ENCODE peak calls at places on chromosomes 5 and 9, in five cellular contexts. One of them, this sample, is unnamed.

GRCh38 chr5:14399054-14399657 is 182.4 kb upstream of the OTULINL start:
- DNase-seq in ovary: no peak
- DNase-seq in esophagus squamous epithelium: no peak
- DNase-seq in GM23248: peak; percentile 82
- DNase-seq in spleen: no peak
- DNase-seq in this sample: no peak

GRCh38 chr9:79023134-79023577 is 548.6 kb upstream of the TLE4 start:
- DNase-seq in ovary: no peak
- DNase-seq in esophagus squamous epithelium: no peak
- DNase-seq in GM23248: peak; percentile 84
- DNase-seq in spleen: no peak
- DNase-seq in this sample: no peak

GRCh38 chr5:129771058-129771838 is 23.4 kb downstream of the MINAR2 start:
- DNase-seq in ovary: no peak
- DNase-seq in esophagus squamous epithelium: no peak
- DNase-seq in GM23248: peak; percentile 68
- DNase-seq in spleen: no peak
- DNase-seq in this sample: peak; percentile 76

GRCh38 chr5:69414885-69415583 is at the start of gene MARVELD2:
- DNase-seq in ovary: peak; percentile 21
- DNase-seq in esophagus squamous epithelium: no peak
- DNase-seq in GM23248: peak; percentile 77
- DNase-seq in spleen: peak; percentile 90
- DNase-seq in this sample: peak; percentile 94

GRCh38 chr5:2776338-2777302 is 25.1 kb upstream of the IRX2 start:
- DNase-seq in ovary: no peak
- DNase-seq in esophagus squamous epithelium: no peak
- DNase-seq in GM23248: no peak
- DNase-seq in spleen: no peak
- DNase-seq in this sample: no peak

GRCh38 chr9:114078021-114078780 is at the start of gene AMBP:
- DNase-seq in ovary: no peak
- DNase-seq in esophagus squamous epithelium: no peak
- DNase-seq in GM23248: no peak
- DNase-seq in spleen: peak; percentile 61
- DNase-seq in this sample: peak; percentile 71

GRCh38 chr9:97480749-97481148 is 20.7 kb upstream of the TMOD1 start:
- DNase-seq in ovary: no peak
- DNase-seq in esophagus squamous epithelium: no peak
- DNase-seq in GM23248: no peak
- DNase-seq in spleen: no peak
- DNase-seq in this sample: no peak

GRCh38 chr9:134171316-134172197 is 7.2 kb upstream of the RNU6ATAC start:
- DNase-seq in ovary: peak; percentile 87
- DNase-seq in esophagus squamous epithelium: no peak
- DNase-seq in GM23248: peak; percentile 87
- DNase-seq in spleen: peak; percentile 65
- DNase-seq in this sample: no peak

GRCh38 chr9:104869801-104870200 is 58.2 kb downstream of the ABCA1 start:
- DNase-seq in ovary: no peak
- DNase-seq in esophagus squamous epithelium: no peak
- DNase-seq in GM23248: peak; percentile 46
- DNase-seq in spleen: no peak
- DNase-seq in this sample: no peak

GRCh38 chr5:35815089-35815936 is 41.4 kb upstream of the IL7R start:
- DNase-seq in ovary: no peak
- DNase-seq in esophagus squamous epithelium: no peak
- DNase-seq in GM23248: peak; percentile 50
- DNase-seq in spleen: no peak
- DNase-seq in this sample: no peak

GRCh38 chr9:68970150-68970549 is 43.8 kb downstream of the PRKACG start:
- DNase-seq in ovary: no peak
- DNase-seq in esophagus squamous epithelium: no peak
- DNase-seq in GM23248: no peak
- DNase-seq in spleen: no peak
- DNase-seq in this sample: no peak

GRCh38 chr5:88389248-88390006 is 120.8 kb upstream of the TMEM161B start:
- DNase-seq in ovary: no peak
- DNase-seq in esophagus squamous epithelium: no peak
- DNase-seq in GM23248: no peak
- DNase-seq in spleen: no peak
- DNase-seq in this sample: no peak

GRCh38 chr5:60586307-60586901 is 113.6 kb downstream of the DEPDC1B start:
- DNase-seq in ovary: no peak
- DNase-seq in esophagus squamous epithelium: no peak
- DNase-seq in GM23248: peak; percentile 27
- DNase-seq in spleen: no peak
- DNase-seq in this sample: peak; percentile 4

GRCh38 chr9:104927912-104928740 is at the start of gene ABCA1:
- DNase-seq in ovary: peak; percentile 92
- DNase-seq in esophagus squamous epithelium: peak; percentile 78
- DNase-seq in GM23248: peak; percentile 84
- DNase-seq in spleen: peak; percentile 96
- DNase-seq in this sample: peak; percentile 91

GRCh38 chr9:87122947-87123685 is 175.8 kb upstream of the GAS1 start:
- DNase-seq in ovary: no peak
- DNase-seq in esophagus squamous epithelium: no peak
- DNase-seq in GM23248: peak; percentile 88
- DNase-seq in spleen: no peak
- DNase-seq in this sample: no peak

GRCh38 chr5:137486707-137487106 is 12.4 kb downstream of the SPOCK1 start:
- DNase-seq in ovary: no peak
- DNase-seq in esophagus squamous epithelium: no peak
- DNase-seq in GM23248: peak; percentile 95
- DNase-seq in spleen: no peak
- DNase-seq in this sample: no peak

GRCh38 chr5:123937230-123937629 is 425.3 kb downstream of the CSNK1G3 start:
- DNase-seq in ovary: no peak
- DNase-seq in esophagus squamous epithelium: no peak
- DNase-seq in GM23248: peak; percentile 68
- DNase-seq in spleen: no peak
- DNase-seq in this sample: no peak

GRCh38 chr5:138849439-138849838 is 25.7 kb downstream of the LRRTM2 start:
- DNase-seq in ovary: no peak
- DNase-seq in esophagus squamous epithelium: no peak
- DNase-seq in GM23248: peak; percentile 68
- DNase-seq in spleen: no peak
- DNase-seq in this sample: no peak

GRCh38 chr5:135435467-135436330 is 11.4 kb downstream of the DCANP1 start:
- DNase-seq in ovary: no peak
- DNase-seq in esophagus squamous epithelium: no peak
- DNase-seq in GM23248: no peak
- DNase-seq in spleen: peak; percentile 60
- DNase-seq in this sample: no peak

GRCh38 chr5:151156732-151157402 is 712 bp downstream of the ANXA6 start:
- DNase-seq in ovary: peak; percentile 36
- DNase-seq in esophagus squamous epithelium: no peak
- DNase-seq in GM23248: peak; percentile 61
- DNase-seq in spleen: peak; percentile 82
- DNase-seq in this sample: peak; percentile 68

GRCh38 chr9:136007906-136008692 is 46.9 kb upstream of the UBAC1 start:
- DNase-seq in ovary: no peak
- DNase-seq in esophagus squamous epithelium: no peak
- DNase-seq in GM23248: peak; percentile 58
- DNase-seq in spleen: no peak
- DNase-seq in this sample: no peak

GRCh38 chr5:136057401-136057951 is 28.7 kb downstream of the TGFBI start:
- DNase-seq in ovary: no peak
- DNase-seq in esophagus squamous epithelium: no peak
- DNase-seq in GM23248: peak; percentile 43
- DNase-seq in spleen: peak; percentile 13
- DNase-seq in this sample: no peak

GRCh38 chr5:51433052-51433710 is 49.9 kb downstream of the ISL1 start:
- DNase-seq in ovary: no peak
- DNase-seq in esophagus squamous epithelium: no peak
- DNase-seq in GM23248: no peak
- DNase-seq in spleen: no peak
- DNase-seq in this sample: no peak

GRCh38 chr5:75052461-75053285 is at the start of gene GCNT4:
- DNase-seq in ovary: peak; percentile 39
- DNase-seq in esophagus squamous epithelium: no peak
- DNase-seq in GM23248: peak; percentile 77
- DNase-seq in spleen: peak; percentile 84
- DNase-seq in this sample: peak; percentile 43

GRCh38 chr9:21656776-21657637 is 145.4 kb upstream of the MTAP start:
- DNase-seq in ovary: no peak
- DNase-seq in esophagus squamous epithelium: no peak
- DNase-seq in GM23248: peak; percentile 90
- DNase-seq in spleen: no peak
- DNase-seq in this sample: no peak

GRCh38 chr9:114027901-114028465 is 50.1 kb downstream of the AMBP start:
- DNase-seq in ovary: no peak
- DNase-seq in esophagus squamous epithelium: no peak
- DNase-seq in GM23248: no peak
- DNase-seq in spleen: no peak
- DNase-seq in this sample: no peak

GRCh38 chr9:106287108-106287631 is 575.8 kb upstream of the ZNF462 start:
- DNase-seq in ovary: no peak
- DNase-seq in esophagus squamous epithelium: no peak
- DNase-seq in GM23248: no peak
- DNase-seq in spleen: peak; percentile 75
- DNase-seq in this sample: no peak

GRCh38 chr9:133146746-133147411 is 16.8 kb downstream of the GBGT1 start:
- DNase-seq in ovary: no peak
- DNase-seq in esophagus squamous epithelium: no peak
- DNase-seq in GM23248: no peak
- DNase-seq in spleen: no peak
- DNase-seq in this sample: no peak

GRCh38 chr9:133634024-133634691 is 2.0 kb upstream of the DBH start:
- DNase-seq in ovary: no peak
- DNase-seq in esophagus squamous epithelium: no peak
- DNase-seq in GM23248: no peak
- DNase-seq in spleen: no peak
- DNase-seq in this sample: no peak

GRCh38 chr5:176899946-176900782 is 1.0 kb upstream of the HK3 start:
- DNase-seq in ovary: no peak
- DNase-seq in esophagus squamous epithelium: no peak
- DNase-seq in GM23248: no peak
- DNase-seq in spleen: no peak
- DNase-seq in this sample: no peak

GRCh38 chr9:76630916-76631315 is 133.3 kb upstream of the PCA3 start:
- DNase-seq in ovary: no peak
- DNase-seq in esophagus squamous epithelium: no peak
- DNase-seq in GM23248: no peak
- DNase-seq in spleen: no peak
- DNase-seq in this sample: no peak

GRCh38 chr9:134146774-134147493 is 11.1 kb downstream of the WDR5 start:
- DNase-seq in ovary: no peak
- DNase-seq in esophagus squamous epithelium: no peak
- DNase-seq in GM23248: no peak
- DNase-seq in spleen: no peak
- DNase-seq in this sample: no peak

GRCh38 chr5:80082731-80083114 is 47.6 kb downstream of the THBS4 start:
- DNase-seq in ovary: peak; percentile 84
- DNase-seq in esophagus squamous epithelium: no peak
- DNase-seq in GM23248: peak; percentile 94
- DNase-seq in spleen: peak; percentile 87
- DNase-seq in this sample: peak; percentile 43

DNA sequence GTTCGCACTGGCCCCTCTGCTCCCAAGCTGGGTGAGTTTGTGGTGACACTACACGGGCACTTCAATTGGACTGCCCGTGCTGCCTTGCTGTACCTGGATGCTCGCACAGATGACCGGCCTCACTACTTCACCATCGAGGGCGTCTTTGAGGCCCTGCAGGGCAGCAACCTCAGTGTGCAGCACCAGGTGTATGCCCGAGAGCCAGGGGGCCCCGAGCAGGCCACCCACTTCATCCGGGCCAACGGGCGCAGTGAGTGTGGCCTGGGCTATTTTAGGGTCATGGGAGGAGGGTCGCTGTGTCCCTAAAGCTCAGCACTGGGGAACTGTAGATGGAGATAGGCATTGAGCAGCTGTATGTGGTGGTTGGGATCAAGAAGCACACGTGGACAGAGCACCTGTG is 1.4 kb downstream of the NPR2 start:
- DNase-seq in ovary: no peak
- DNase-seq in esophagus squamous epithelium: no peak
- DNase-seq in GM23248: no peak
- DNase-seq in spleen: no peak
- DNase-seq in this sample: no peak
- H3K4me3 ChIP-seq in ovary: peak overlapping the region; percentile 33
- H3K4me3 ChIP-seq in esophagus squamous epithelium: no peak overlapping the region
- H3K4me3 ChIP-seq in GM23248: peak overlapping the region; percentile 68
- H3K4me3 ChIP-seq in spleen: no peak overlapping the region
- H3K4me3 ChIP-seq in this sample: no peak overlapping the region

DNA sequence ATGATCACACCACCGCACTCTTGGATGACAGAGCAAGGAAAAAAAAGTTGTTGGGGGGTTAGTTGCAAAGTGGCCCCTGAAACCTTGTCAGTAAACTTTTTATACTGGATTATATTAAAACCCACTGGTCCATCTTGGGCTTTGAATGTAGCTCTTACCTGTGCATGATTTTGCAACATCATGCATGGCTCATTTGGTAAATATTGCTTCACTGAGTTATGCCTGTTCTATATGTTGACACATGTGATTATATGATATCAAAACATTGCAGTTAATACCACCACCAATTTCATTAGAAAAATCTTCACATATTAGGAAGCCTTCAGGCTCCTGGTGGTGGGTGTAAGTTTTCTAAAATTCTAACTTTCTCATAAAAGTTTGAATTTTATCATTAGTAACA is 41.9 kb downstream of the DYNC2I2 start:
- DNase-seq in ovary: no peak
- DNase-seq in esophagus squamous epithelium: no peak
- DNase-seq in GM23248: no peak
- DNase-seq in spleen: no peak
- DNase-seq in this sample: no peak
- H3K36me3 ChIP-seq in ovary: no peaks in the 10 kb centered on the region
- H3K36me3 ChIP-seq in esophagus squamous epithelium: peaks cover 58% of the 10 kb centered on the region
- H3K36me3 ChIP-seq in GM23248: peaks cover 94% of the 10 kb centered on the region
- H3K36me3 ChIP-seq in spleen: peaks cover 99% of the 10 kb centered on the region
- H3K36me3 ChIP-seq in this sample: peaks cover 57% of the 10 kb centered on the region

GRCh38 chr5:110053205-110053604 is 363.5 kb downstream of the MAN2A1 start:
- DNase-seq in ovary: no peak
- DNase-seq in esophagus squamous epithelium: no peak
- DNase-seq in GM23248: no peak
- DNase-seq in spleen: no peak
- DNase-seq in this sample: no peak

GRCh38 chr5:110056580-110057114 is 366.9 kb downstream of the MAN2A1 start:
- DNase-seq in ovary: no peak
- DNase-seq in esophagus squamous epithelium: no peak
- DNase-seq in GM23248: no peak
- DNase-seq in spleen: no peak
- DNase-seq in this sample: no peak

GRCh38 chr5:110055301-110055700 is 365.6 kb downstream of the MAN2A1 start:
- DNase-seq in ovary: no peak
- DNase-seq in esophagus squamous epithelium: no peak
- DNase-seq in GM23248: peak; percentile 62
- DNase-seq in spleen: no peak
- DNase-seq in this sample: no peak

GRCh38 chr5:110053824-110054223 is 364.1 kb downstream of the MAN2A1 start:
- DNase-seq in ovary: no peak
- DNase-seq in esophagus squamous epithelium: no peak
- DNase-seq in GM23248: no peak
- DNase-seq in spleen: no peak
- DNase-seq in this sample: no peak

GRCh38 chr5:110054240-110054639 is 364.5 kb downstream of the MAN2A1 start:
- DNase-seq in ovary: no peak
- DNase-seq in esophagus squamous epithelium: peak; percentile 4
- DNase-seq in GM23248: peak; percentile 34
- DNase-seq in spleen: no peak
- DNase-seq in this sample: peak; percentile 49
- H3K4me1 ChIP-seq in ovary: peaks cover 2% of the 10 kb centered on the region
- H3K4me1 ChIP-seq in esophagus squamous epithelium: peaks cover 38% of the 10 kb centered on the region
- H3K4me1 ChIP-seq in GM23248: peaks cover 14% of the 10 kb centered on the region
- H3K4me1 ChIP-seq in spleen: peaks cover 16% of the 10 kb centered on the region
- H3K4me1 ChIP-seq in this sample: no peaks in the 10 kb centered on the region

GRCh38 chr9:34045903-34046302 is 2.8 kb downstream of the UBAP2 start:
- DNase-seq in ovary: no peak
- DNase-seq in esophagus squamous epithelium: no peak
- DNase-seq in GM23248: no peak
- DNase-seq in spleen: no peak
- DNase-seq in this sample: no peak
- H3K4me3 ChIP-seq in ovary: no peak overlapping the region
- H3K4me3 ChIP-seq in esophagus squamous epithelium: no peak overlapping the region
- H3K4me3 ChIP-seq in GM23248: no peak overlapping the region
- H3K4me3 ChIP-seq in spleen: no peak overlapping the region
- H3K4me3 ChIP-seq in this sample: no peak overlapping the region